ENCODE peak calls at places on chromosomes 12 and 14, in nine cellular contexts. Y is mesothelial cell of epicardium, F is B cell, X is progenitor cell of endocrine pancreas, V is DND-41, W is HFFc6, I is activated B cell treated with CpG ODN at 0.5 μM for 24 hours, Z is PC-9, P is cardiac fibroblast. R is an unnamed sample.

GRCh38 chr12:89469361-89469760 is 55.2 kb downstream of the GALNT4 start:
- DNase-seq in Y (no peak), F (no peak), X (no peak), V (no peak), W (peak; percentile 52), I (no peak), Z (no peak), P (peak; percentile 71), R (no peak)

GRCh38 chr14:23431486-23431885 is 4.0 kb downstream of the MYH7 start:
- DNase-seq in Y (peak; percentile 6), F (no peak), X (no peak), V (no peak), W (no peak), I (no peak), Z (no peak), P (no peak), R (no peak)

GRCh38 chr12:125856899-125857298 is 791.7 kb downstream of the AACS start:
- DNase-seq in Y (no peak), F (no peak), X (no peak), V (no peak), W (no peak), I (no peak), Z (no peak), P (no peak), R (no peak)

GRCh38 chr14:36773136-36773540 is 111.5 kb downstream of the PAX9 start:
- DNase-seq in Y (no peak), F (no peak), X (no peak), V (no peak), W (no peak), I (no peak), Z (peak; percentile 18), P (peak; percentile 47), R (no peak)

GRCh38 chr12:104567832-104568490 is 111.2 kb downstream of the CHST11 start:
- DNase-seq in Y (no peak), F (no peak), X (no peak), V (peak; percentile 41), W (no peak), I (no peak), Z (no peak), P (no peak), R (peak; percentile 52)

GRCh38 chr12:62692884-62693283 is 226.3 kb downstream of the MON2 start:
- DNase-seq in Y (no peak), F (no peak), X (no peak), V (no peak), W (peak; percentile 80), I (no peak), Z (no peak), P (peak; percentile 74), R (no peak)

GRCh38 chr12:85676816-85677749 is 159.1 kb downstream of the RASSF9 start:
- DNase-seq in Y (no peak), F (no peak), X (no peak), V (no peak), W (no peak), I (no peak), Z (no peak), P (no peak), R (no peak)

GRCh38 chr14:93207468-93208308 is 632 bp downstream of the UBR7 start:
- DNase-seq in Y (no peak), F (no peak), X (peak; percentile 49), V (peak; percentile 66), W (peak; percentile 40), I (no peak), Z (peak; percentile 51), P (peak; percentile 61), R (no peak)

GRCh38 chr12:53703746-53704145 is 23.5 kb downstream of the CALCOCO1 start:
- DNase-seq in Y (no peak), F (no peak), X (no peak), V (no peak), W (peak; percentile 39), I (no peak), Z (no peak), P (peak; percentile 53), R (no peak)

GRCh38 chr12:1936406-1937320 is 18.2 kb upstream of the CACNA2D4 start:
- DNase-seq in Y (no peak), F (no peak), X (no peak), V (no peak), W (peak; percentile 52), I (no peak), Z (peak; percentile 24), P (peak; percentile 50), R (no peak)

GRCh38 chr12:15732341-15733061 is 56.7 kb downstream of the EPS8 start:
- DNase-seq in Y (no peak), F (no peak), X (no peak), V (no peak), W (no peak), I (no peak), Z (no peak), P (peak; percentile 81), R (no peak)

GRCh38 chr12:117494833-117495714 is 133.6 kb upstream of the NOS1 start:
- DNase-seq in Y (no peak), F (no peak), X (no peak), V (no peak), W (no peak), I (no peak), Z (no peak), P (no peak), R (no peak)

GRCh38 chr14:74240794-74241610 is 1.8 kb downstream of the VSX2 start:
- DNase-seq in Y (no peak), F (peak; percentile 74), X (no peak), V (no peak), W (no peak), I (no peak), Z (no peak), P (no peak), R (no peak)

GRCh38 chr12:118430516-118430915 is 54.2 kb downstream of the SUDS3 start:
- DNase-seq in Y (no peak), F (no peak), X (no peak), V (no peak), W (peak; percentile 11), I (no peak), Z (no peak), P (peak; percentile 38), R (no peak)

GRCh38 chr12:124345795-124346194 is 50.9 kb downstream of the RFLNA start:
- DNase-seq in Y (no peak), F (no peak), X (no peak), V (no peak), W (no peak), I (no peak), Z (no peak), P (no peak), R (no peak)

GRCh38 chr12:64236549-64236948 is 14.5 kb upstream of the KICS2 start:
- DNase-seq in Y (no peak), F (no peak), X (no peak), V (no peak), W (no peak), I (no peak), Z (no peak), P (peak; percentile 58), R (no peak)

GRCh38 chr12:111121840-111122239 is 201.5 kb upstream of the MYL2 start:
- DNase-seq in Y (no peak), F (no peak), X (no peak), V (no peak), W (no peak), I (no peak), Z (no peak), P (no peak), R (no peak)

GRCh38 chr12:80154261-80154660 is 54.9 kb downstream of the OTOGL start:
- DNase-seq in Y (no peak), F (no peak), X (no peak), V (no peak), W (no peak), I (no peak), Z (no peak), P (peak; percentile 23), R (no peak)

GRCh38 chr14:93717222-93717967 is 70.9 kb downstream of the PRIMA1 start:
- DNase-seq in Y (no peak), F (peak; percentile 6), X (no peak), V (no peak), W (no peak), I (no peak), Z (no peak), P (no peak), R (no peak)

GRCh38 chr14:97380539-97380941 is 583.4 kb downstream of the VRK1 start:
- DNase-seq in Y (no peak), F (no peak), X (no peak), V (no peak), W (no peak), I (no peak), Z (no peak), P (no peak), R (no peak)

GRCh38 chr14:59055439-59056045 is 132.9 kb upstream of the DAAM1 start:
- DNase-seq in Y (no peak), F (peak; percentile 48), X (no peak), V (peak; percentile 30), W (peak; percentile 63), I (no peak), Z (peak; percentile 7), P (peak; percentile 74), R (no peak)

GRCh38 chr14:45128963-45129629 is 5.2 kb downstream of the FKBP3 start:
- DNase-seq in Y (no peak), F (no peak), X (no peak), V (no peak), W (no peak), I (no peak), Z (no peak), P (no peak), R (no peak)

GRCh38 chr12:52561880-52562449 is 9.0 kb upstream of the KRT71 start:
- DNase-seq in Y (no peak), F (no peak), X (no peak), V (no peak), W (no peak), I (no peak), Z (no peak), P (peak; percentile 23), R (no peak)
- TF ChIP-seq CTCF in Y (peak; percentile 20), F (no peak), X (peak; percentile 48), V (peak; percentile 16), W (peak; percentile 65), I (no peak), Z (peak; percentile 56), P (peak; percentile 48), R (peak; percentile 41)

DNA sequence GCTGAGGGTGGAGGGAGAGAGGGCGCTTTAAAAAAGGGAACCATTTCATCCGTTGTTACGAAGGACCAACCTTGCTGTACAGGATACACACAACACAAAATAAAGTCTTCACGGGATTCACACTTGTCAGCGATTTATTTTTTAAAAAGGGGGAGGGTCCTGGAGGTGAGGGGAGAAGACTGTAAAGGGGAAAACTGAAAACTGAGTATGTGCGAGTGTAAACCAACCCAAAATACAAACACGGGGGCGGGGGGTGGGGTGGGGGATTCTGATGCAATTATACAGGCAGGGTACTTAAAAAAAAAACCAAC is 499 bp upstream of the PRKAG1 start:
- DNase-seq in Y (no peak), F (no peak), X (no peak), V (no peak), W (no peak), I (no peak), Z (no peak), P (no peak), R (no peak)
- TF ChIP-seq CTCF in Y (no peak), F (no peak), X (no peak), V (no peak), W (no peak), I (no peak), Z (no peak), P (no peak), R (no peak)

GRCh38 chr14:69090187-69090789 is 62.6 kb downstream of the DCAF5 start:
- DNase-seq in Y (no peak), F (no peak), X (no peak), V (peak; percentile 24), W (no peak), I (no peak), Z (peak; percentile 47), P (peak; percentile 61), R (no peak)
- TF ChIP-seq CTCF in Y (peak; percentile 36), F (peak; percentile 58), X (peak; percentile 77), V (peak; percentile 69), W (peak; percentile 89), I (no peak), Z (peak; percentile 95), P (peak; percentile 73), R (peak; percentile 77)

GRCh38 chr12:115983226-115983798 is 294.2 kb downstream of the MED13L start:
- DNase-seq in Y (no peak), F (no peak), X (no peak), V (peak; percentile 24), W (no peak), I (no peak), Z (no peak), P (peak; percentile 22), R (no peak)
- TF ChIP-seq CTCF in Y (no peak), F (no peak), X (peak; percentile 32), V (peak; percentile 56), W (peak; percentile 54), I (no peak), Z (peak; percentile 54), P (peak; percentile 31), R (peak; percentile 15)